ENCODE peak calls at places on chromosomes 2 and 18, in nine cellular contexts. L is PC-3; R is activated CD8-positive, alpha-beta T cell treated with anti-CD3 and anti-CD28 coated beads for 36 hours; S is esophagus muscularis mucosa; U is BE2C; A is cardiac fibroblast; K is glutamatergic neuron; X is coronary artery; P is heart right ventricle. M is an unnamed sample.

GRCh38 chr18:60654298-60654697 is 281.7 kb upstream of the MC4R start:
- DNase-seq in L (no peak), R (no peak), S (no peak), U (no peak), A (no peak), K (no peak), X (no peak), P (no peak), M (no peak)

GRCh38 chr18:50870138-50870845 is 8.6 kb upstream of the ME2 start:
- DNase-seq in L (peak; percentile 71), R (no peak), S (no peak), U (no peak), A (peak; percentile 87), K (no peak), X (no peak), P (no peak), M (peak; percentile 51)

GRCh38 chr2:201858781-201859180 is 52.4 kb downstream of the CDK15 start:
- DNase-seq in L (no peak), R (peak; percentile 61), S (no peak), U (no peak), A (no peak), K (peak; percentile 42), X (no peak), P (no peak), M (no peak)

GRCh38 chr2:110221938-110222337 is 9.6 kb upstream of the MTLN start:
- DNase-seq in L (no peak), R (no peak), S (no peak), U (no peak), A (no peak), K (no peak), X (no peak), P (no peak), M (no peak)

GRCh38 chr2:111622859-111623258 is 261.1 kb downstream of the ANAPC1 start:
- DNase-seq in L (peak; percentile 79), R (no peak), S (peak; percentile 70), U (no peak), A (peak; percentile 9), K (no peak), X (no peak), P (no peak), M (peak; percentile 50)

GRCh38 chr2:231716641-231717280 is 8.4 kb downstream of the PTMA start:
- DNase-seq in L (peak; percentile 39), R (no peak), S (no peak), U (no peak), A (peak; percentile 78), K (no peak), X (no peak), P (no peak), M (peak; percentile 29)

GRCh38 chr18:44955825-44956224 is 275.1 kb downstream of the SETBP1 start:
- DNase-seq in L (no peak), R (no peak), S (no peak), U (no peak), A (no peak), K (no peak), X (no peak), P (no peak), M (peak; percentile 12)

GRCh38 chr2:238848941-238849853 is 1.3 kb downstream of the TWIST2 start:
- DNase-seq in L (no peak), R (no peak), S (peak; percentile 88), U (no peak), A (peak; percentile 54), K (peak; percentile 57), X (no peak), P (no peak), M (peak; percentile 41)

GRCh38 chr2:221385716-221386115 is 186.4 kb downstream of the EPHA4 start:
- DNase-seq in L (no peak), R (no peak), S (no peak), U (no peak), A (no peak), K (no peak), X (no peak), P (no peak), M (no peak)

GRCh38 chr2:113164930-113165585 is 8.7 kb upstream of the PSD4 start:
- DNase-seq in L (no peak), R (no peak), S (no peak), U (no peak), A (no peak), K (no peak), X (peak; percentile 29), P (no peak), M (no peak)

GRCh38 chr2:102592601-102593000 is 26.8 kb upstream of the SLC9A2 start:
- DNase-seq in L (peak; percentile 56), R (peak; percentile 42), S (no peak), U (no peak), A (peak; percentile 44), K (no peak), X (no peak), P (no peak), M (peak; percentile 48)

GRCh38 chr2:230690439-230690838 is 22.2 kb upstream of the CAB39 start:
- DNase-seq in L (peak; percentile 33), R (no peak), S (no peak), U (no peak), A (no peak), K (no peak), X (no peak), P (no peak), M (no peak)

GRCh38 chr18:45171575-45172225 is 443.6 kb upstream of the SLC14A2 start:
- DNase-seq in L (no peak), R (no peak), S (no peak), U (no peak), A (peak; percentile 64), K (no peak), X (no peak), P (no peak), M (no peak)

GRCh38 chr18:75167759-75168211 is 41.2 kb downstream of the PTGR3 start:
- DNase-seq in L (no peak), R (no peak), S (peak; percentile 78), U (no peak), A (no peak), K (no peak), X (peak; percentile 64), P (peak; percentile 61), M (no peak)

GRCh38 chr2:182379235-182379634 is 47.6 kb downstream of the PDE1A start:
- DNase-seq in L (no peak), R (no peak), S (no peak), U (no peak), A (peak; percentile 55), K (no peak), X (no peak), P (no peak), M (peak; percentile 90)

GRCh38 chr2:19251554-19251953 is 106.9 kb downstream of the OSR1 start:
- DNase-seq in L (no peak), R (no peak), S (no peak), U (no peak), A (no peak), K (no peak), X (no peak), P (no peak), M (peak; percentile 92)

GRCh38 chr2:176534798-176535479 is 265.7 kb downstream of the MTX2 start:
- DNase-seq in L (peak; percentile 91), R (no peak), S (no peak), U (no peak), A (peak; percentile 18), K (no peak), X (no peak), P (no peak), M (no peak)

GRCh38 chr18:72104851-72105250 is 439.3 kb downstream of the CBLN2 start:
- DNase-seq in L (peak; percentile 37), R (no peak), S (no peak), U (no peak), A (no peak), K (no peak), X (no peak), P (no peak), M (no peak)

DNA sequence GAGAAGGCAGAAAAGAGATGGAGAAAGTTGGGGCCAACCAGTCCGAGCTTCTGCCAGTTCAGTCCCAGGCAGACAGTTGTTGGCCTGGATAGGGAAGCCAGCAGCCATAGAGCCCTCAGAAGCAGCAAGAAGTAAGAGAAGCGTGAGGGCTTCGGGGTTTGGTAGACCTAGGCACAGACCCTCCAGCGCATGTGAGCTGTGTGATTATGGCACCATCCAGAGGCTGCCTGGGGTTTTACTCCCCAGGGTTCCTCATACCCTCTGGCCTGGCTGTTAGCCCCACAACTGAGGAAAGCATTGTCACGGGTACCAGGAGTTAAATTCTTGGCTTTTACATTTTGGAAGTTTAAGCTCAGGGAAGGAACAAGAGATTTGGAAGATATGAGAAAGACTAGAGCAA is 93.7 kb upstream of the RAB6C start:
- DNase-seq in L (no peak), R (peak; percentile 14), S (no peak), U (peak; percentile 30), A (no peak), K (peak; percentile 45), X (peak; percentile 60), P (no peak), M (no peak)
- TF ChIP-seq CTCF in L (no peak), R (no peak), S (no peak), U (peak; percentile 49), A (no peak), K (no peak), X (no peak), P (no peak), M (no peak)

GRCh38 chr2:60938301-60938700 is 56.9 kb downstream of the REL start:
- DNase-seq in L (no peak), R (no peak), S (no peak), U (no peak), A (no peak), K (no peak), X (no peak), P (no peak), M (no peak)

GRCh38 chr2:60932954-60933353 is 51.6 kb downstream of the REL start:
- DNase-seq in L (no peak), R (no peak), S (no peak), U (no peak), A (no peak), K (no peak), X (no peak), P (no peak), M (no peak)

GRCh38 chr2:60934153-60934722 is 52.9 kb downstream of the REL start:
- DNase-seq in L (no peak), R (no peak), S (no peak), U (no peak), A (peak; percentile 16), K (no peak), X (no peak), P (no peak), M (peak; percentile 26)

GRCh38 chr2:60939622-60940021 is 58.2 kb downstream of the REL start:
- DNase-seq in L (no peak), R (no peak), S (no peak), U (no peak), A (no peak), K (no peak), X (no peak), P (no peak), M (no peak)

GRCh38 chr2:60936757-60937156 is 55.4 kb downstream of the REL start:
- DNase-seq in L (no peak), R (no peak), S (no peak), U (no peak), A (no peak), K (no peak), X (no peak), P (no peak), M (no peak)
- TF ChIP-seq CTCF in L (no peak), R (no peak), S (no peak), U (no peak), A (no peak), K (no peak), X (no peak), P (no peak), M (no peak)

GRCh38 chr2:66587216-66587615 is 152.3 kb downstream of the MEIS1 start:
- DNase-seq in L (peak; percentile 60), R (no peak), S (no peak), U (peak; percentile 30), A (peak; percentile 32), K (peak; percentile 34), X (no peak), P (no peak), M (peak; percentile 30)
- TF ChIP-seq CTCF in L (peak; percentile 69), R (no peak), S (no peak), U (peak; percentile 47), A (peak; percentile 2), K (no peak), X (no peak), P (no peak), M (peak; percentile 47)

GRCh38 chr2:173571021-173571821 is 216.5 kb downstream of the CDCA7 start:
- DNase-seq in L (peak; percentile 77), R (no peak), S (no peak), U (no peak), A (peak; percentile 59), K (no peak), X (no peak), P (no peak), M (peak; percentile 57)
- TF ChIP-seq CTCF in L (peak; percentile 70), R (peak; percentile 36), S (peak; percentile 40), U (peak; percentile 13), A (peak; percentile 22), K (no peak), X (no peak), P (no peak), M (peak; percentile 53)